ENCODE peak calls at places on chromosomes 16 and 17, in six cellular contexts. G, Y, C, O, S and V are unnamed samples. For H3K27me3, the result is how much of the 10 kb centered on the place peaks cover.

GRCh38 chr17:61616783-61617182 is 25.8 kb upstream of the NACA2 start:
- DNase-seq in Y (no peak), C (no peak), O (no peak), G (no peak), S (no peak), V (no peak)

GRCh38 chr17:319266-319665 is 33.3 kb downstream of the RPH3AL start:
- DNase-seq in Y (no peak), C (no peak), S (no peak), G (peak), O (no peak), V (no peak)

GRCh38 chr17:45129426-45129939 is 2.8 kb downstream of the PLCD3 start:
- DNase-seq in G (no peak), S (no peak), C (no peak), Y (peak), O (no peak), V (no peak)

GRCh38 chr17:40535924-40536717 is 29.2 kb downstream of the CCR7 start:
- DNase-seq in O (no peak), S (no peak), Y (peak), G (no peak), C (peak), V (no peak)

GRCh38 chr17:46023783-46024388 is 24.8 kb downstream of the STH start:
- DNase-seq in O (no peak), C (no peak), Y (no peak), G (no peak), S (no peak), V (no peak)

GRCh38 chr16:58563775-58564174 is 48.5 kb downstream of the SETD6 start:
- DNase-seq in G (no peak), O (no peak), S (no peak), Y (no peak), C (no peak), V (no peak)

GRCh38 chr17:78205124-78205775 is 8.8 kb upstream of the BIRC5 start:
- DNase-seq in Y (no peak), S (no peak), C (no peak), G (no peak), O (no peak), V (no peak)

GRCh38 chr17:1365445-1366039 is 34.5 kb downstream of the YWHAE start:
- DNase-seq in Y (peak), G (no peak), O (no peak), C (no peak), S (peak), V (peak)

GRCh38 chr16:52546291-52546941 is 527 bp downstream of the TOX3 start:
- DNase-seq in C (peak), Y (peak), S (no peak), G (peak), O (peak), V (no peak)

GRCh38 chr16:89367538-89368059 is 122.8 kb downstream of the ANKRD11 start:
- DNase-seq in C (no peak), S (no peak), O (no peak), Y (no peak), G (peak), V (no peak)

GRCh38 chr17:72079700-72080099 is 41.1 kb upstream of the SOX9 start:
- DNase-seq in G (no peak), O (no peak), Y (no peak), S (no peak), C (no peak), V (no peak)

GRCh38 chr16:63530208-63530607 is 1494.0 kb upstream of the CDH8 start:
- DNase-seq in C (no peak), Y (peak), S (no peak), O (no peak), G (no peak), V (no peak)

GRCh38 chr17:55448681-55449080 is 27.0 kb upstream of the MMD start:
- DNase-seq in S (no peak), C (no peak), G (no peak), O (no peak), Y (no peak), V (no peak)

GRCh38 chr17:77687921-77688320 is 270.6 kb upstream of the TNRC6C start:
- DNase-seq in Y (no peak), G (no peak), S (no peak), C (no peak), O (no peak), V (no peak)

GRCh38 chr17:73526851-73527250 is 117.4 kb downstream of the SDK2 start:
- DNase-seq in O (no peak), Y (no peak), S (no peak), C (no peak), G (no peak), V (no peak)

GRCh38 chr17:74297941-74298340 is 23.9 kb downstream of the DNAI2 start:
- DNase-seq in Y (no peak), S (no peak), O (no peak), C (no peak), G (no peak), V (no peak)

GRCh38 chr17:76197911-76198310 is 42.4 kb downstream of the RNF157 start:
- DNase-seq in S (no peak), Y (no peak), G (no peak), O (no peak), C (peak), V (no peak)

GRCh38 chr17:80035687-80035936 is at the start of gene TBC1D16:
- DNase-seq in O (no peak), G (no peak), Y (no peak), S (no peak), C (no peak), V (peak)

DNA sequence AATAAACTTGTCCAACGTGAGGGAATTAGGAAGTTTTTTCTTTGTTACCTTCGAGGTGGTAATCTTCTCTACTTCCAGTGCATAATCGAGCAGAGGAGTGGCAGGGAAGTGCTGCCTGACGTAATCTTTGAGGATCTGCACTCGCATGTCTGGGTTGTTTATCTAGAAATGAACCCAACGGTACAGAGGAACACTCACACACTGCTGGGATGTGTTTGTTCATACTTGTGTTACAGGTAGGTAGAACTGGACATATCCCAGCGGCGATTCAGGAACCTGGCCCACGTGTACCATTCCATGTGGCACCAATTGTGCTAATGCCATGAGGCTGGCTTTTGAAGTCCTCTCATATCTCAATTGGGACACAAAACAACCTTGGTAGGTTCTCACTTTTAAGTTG is 4.2 kb upstream of the KLHL11 start:
- DNase-seq in S (no peak), O (no peak), G (peak), Y (no peak), C (no peak), V (no peak)
- H3K27ac ChIP-seq in S (no peak), O (no peak), G (no peak), Y (no peak), C (no peak), V (no peak)

GRCh38 chr16:86302710-86303109 is 207.6 kb upstream of the FOXF1 start:
- DNase-seq in G (no peak), C (no peak), Y (no peak), O (no peak), S (no peak), V (no peak)
- H3K27me3 ChIP-seq in G (under half), C (half or more), Y (under half), O (under half), S (under half), V (under half)

GRCh38 chr16:6889106-6889505 is 443.5 kb upstream of the RBFOX1 start:
- DNase-seq in O (no peak), S (no peak), G (no peak), C (no peak), Y (no peak), V (no peak)

GRCh38 chr16:6892961-6893360 is 439.7 kb upstream of the RBFOX1 start:
- DNase-seq in S (no peak), C (no peak), O (no peak), Y (no peak), G (no peak), V (no peak)

GRCh38 chr16:6888536-6888935 is 444.1 kb upstream of the RBFOX1 start:
- DNase-seq in C (no peak), G (no peak), Y (no peak), S (no peak), O (no peak), V (no peak)

GRCh38 chr16:6891486-6891885 is 441.2 kb upstream of the RBFOX1 start:
- DNase-seq in Y (no peak), C (no peak), O (no peak), S (no peak), G (no peak), V (no peak)
- H3K27ac ChIP-seq in Y (no peak), C (no peak), O (no peak), S (no peak), G (no peak), V (no peak)

DNA sequence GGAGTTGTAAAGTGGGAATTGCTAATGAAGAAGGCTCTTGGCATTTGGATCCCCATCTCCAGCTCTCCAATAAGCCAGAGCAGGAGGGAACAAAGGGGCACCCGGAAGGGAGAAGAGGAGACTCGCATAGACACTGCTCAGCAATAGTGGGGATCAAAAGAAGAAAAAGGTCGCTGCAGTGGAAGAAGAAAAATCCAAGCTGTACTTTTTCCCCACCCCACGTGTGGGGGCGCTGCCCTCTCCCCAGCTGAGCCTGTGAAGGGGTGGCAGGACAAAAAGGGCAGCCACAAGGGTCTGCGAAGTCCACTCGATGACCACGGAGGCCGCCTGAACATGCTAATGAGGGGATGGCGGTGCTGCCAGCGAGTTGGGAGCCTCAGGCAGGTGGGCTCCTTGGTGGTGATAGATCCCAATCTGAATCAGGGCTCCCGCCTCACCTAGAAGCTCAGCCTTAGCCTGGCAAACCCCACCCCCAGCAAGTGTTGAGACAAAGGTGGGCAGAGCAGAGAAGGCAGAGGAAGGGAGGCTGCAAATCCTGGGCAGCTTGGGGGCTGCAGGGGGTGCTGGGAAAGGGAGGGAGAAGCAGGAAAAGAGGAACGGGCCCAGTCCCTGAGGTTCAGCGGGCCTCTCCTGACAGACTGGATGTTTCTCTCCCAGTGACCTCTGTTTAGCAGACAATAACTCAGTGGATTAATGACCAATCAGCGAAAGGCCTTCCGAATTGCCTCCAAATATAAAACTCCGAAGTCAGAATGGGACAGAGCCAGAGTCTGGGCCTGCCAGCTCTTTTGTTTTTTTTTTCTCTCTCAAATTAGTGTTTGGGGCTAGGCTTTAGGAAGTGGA is 14.9 kb upstream of the HOXB2 start:
- DNase-seq in S (no peak), C (no peak), G (peak), Y (no peak), O (no peak), V (no peak)
- H3K27me3 ChIP-seq in S (half or more), C (half or more), G (under half), Y (half or more), O (half or more), V (under half)

DNA sequence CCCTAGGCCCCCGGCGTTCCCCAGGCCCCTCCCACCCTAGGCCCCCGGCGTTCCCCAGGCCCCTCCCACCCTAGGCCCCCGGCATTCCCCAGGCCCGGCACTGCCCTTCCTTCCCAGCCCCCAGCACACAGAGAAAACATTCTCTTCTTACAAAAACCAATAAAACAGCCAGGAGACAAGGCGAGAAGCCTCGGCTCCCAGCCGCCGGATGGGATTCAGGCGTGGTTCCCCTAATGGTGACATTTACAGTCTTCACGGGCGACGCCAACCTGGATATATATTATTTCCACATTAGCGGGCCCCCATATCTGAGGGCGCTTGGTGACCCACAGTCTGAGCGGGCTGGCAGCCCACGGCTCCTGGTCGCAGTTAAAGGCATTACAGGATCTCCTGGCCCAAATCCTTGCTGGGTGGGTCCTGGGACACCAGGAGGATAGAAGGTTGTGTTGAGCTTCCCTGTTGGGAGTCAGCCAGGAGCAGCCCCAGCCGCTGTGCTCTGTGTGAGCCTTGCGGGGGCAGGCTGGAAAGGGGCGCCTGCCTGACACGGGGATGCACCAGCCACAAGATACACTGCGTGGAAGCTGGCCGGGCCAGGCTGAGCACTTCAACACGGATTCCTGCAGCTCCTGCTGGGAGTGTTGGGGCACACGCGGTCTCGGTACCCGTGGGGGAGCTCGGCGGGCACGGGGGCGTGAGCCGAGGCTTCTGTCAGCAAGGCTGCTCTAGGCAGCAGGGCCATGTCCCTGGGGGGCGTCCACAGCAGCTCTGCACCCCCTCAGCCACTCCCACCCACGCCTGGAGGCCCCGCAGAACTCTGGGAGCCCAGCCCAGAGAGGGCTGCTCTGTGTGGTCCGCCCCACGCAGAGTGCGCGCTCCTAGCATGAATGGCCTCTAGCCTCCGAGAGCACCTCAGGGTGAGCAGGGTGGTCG is 83.7 kb downstream of the LMF1 start:
- DNase-seq in S (peak), Y (peak), C (no peak), G (no peak), O (peak), V (no peak)
- H3K27ac ChIP-seq in S (peak), Y (peak), C (no peak), G (no peak), O (peak), V (no peak)

DNA sequence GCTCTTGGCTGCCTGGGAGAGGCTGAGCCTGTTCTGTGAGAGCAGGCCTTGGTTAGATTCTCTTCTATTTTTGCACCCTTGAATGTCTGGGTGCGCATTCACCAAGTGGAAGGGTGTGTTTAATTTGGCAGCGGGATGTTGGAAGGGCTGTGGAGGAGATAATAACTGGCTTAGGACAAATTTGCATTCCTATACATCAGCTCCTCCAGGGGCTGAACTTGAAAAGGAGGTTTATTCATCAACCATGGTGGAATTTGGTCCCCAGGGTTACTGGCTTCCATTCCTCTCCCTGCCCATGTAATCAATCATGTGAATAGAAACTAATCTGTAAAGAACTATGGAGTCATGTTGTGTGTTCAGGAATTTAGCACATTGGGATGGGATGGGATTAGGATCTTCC is 100.3 kb upstream of the FOXF1 start:
- DNase-seq in Y (no peak), S (no peak), G (no peak), O (no peak), C (no peak), V (no peak)
- H3K27me3 ChIP-seq in Y (under half), S (under half), G (under half), O (under half), C (under half), V (under half)

GRCh38 chr17:37614823-37615222 is 5.6 kb upstream of the SYNRG start:
- DNase-seq in O (no peak), Y (no peak), C (no peak), G (no peak), S (no peak), V (no peak)
- H3K27ac ChIP-seq in O (no peak), Y (no peak), C (no peak), G (no peak), S (no peak), V (no peak)

GRCh38 chr17:81384929-81385319 is 10.3 kb upstream of the BAHCC1 start:
- DNase-seq in Y (no peak), G (no peak), O (no peak), S (no peak), C (no peak), V (no peak)

GRCh38 chr17:81386646-81387234 is 8.5 kb upstream of the BAHCC1 start:
- DNase-seq in O (no peak), C (peak), S (no peak), Y (peak), G (peak), V (no peak)

GRCh38 chr17:81387235-81388060 is 7.8 kb upstream of the BAHCC1 start:
- DNase-seq in O (no peak), G (peak), Y (peak), S (no peak), C (peak), V (no peak)

GRCh38 chr17:81385320-81386111 is 9.7 kb upstream of the BAHCC1 start:
- DNase-seq in S (no peak), C (no peak), G (peak), Y (no peak), O (no peak), V (no peak)

GRCh38 chr17:81386141-81386645 is 9.1 kb upstream of the BAHCC1 start:
- DNase-seq in G (no peak), S (no peak), C (no peak), Y (no peak), O (no peak), V (no peak)
- H3K27me3 ChIP-seq in G (under half), S (under half), C (under half), Y (under half), O (half or more), V (under half)

GRCh38 chr16:8798535-8799157 is 1.0 kb downstream of the PMM2 start:
- DNase-seq in C (no peak), G (no peak), S (no peak), Y (no peak), O (no peak), V (no peak)
- H3K27ac ChIP-seq in C (peak), G (peak), S (no peak), Y (peak), O (peak), V (peak)

GRCh38 chr17:49015179-49015923 is 18.2 kb downstream of the IGF2BP1 start:
- DNase-seq in C (no peak), S (no peak), Y (no peak), G (no peak), O (peak), V (no peak)
- H3K27me3 ChIP-seq in C (half or more), S (under half), Y (under half), G (under half), O (under half), V (half or more)